ENCODE peak calls at places on chromosomes 13 and 19, in five cellular contexts. One of them, this sample, is unnamed.

GRCh38 chr13:106521101-106521799 is 14.2 kb downstream of the EFNB2 start:
- DNase-seq in K562: no peak
- DNase-seq in uterus: no peak
- DNase-seq in sigmoid colon: no peak
- DNase-seq in activated CD8-positive, alpha-beta T cell treated with anti-CD3 and anti-CD28 coated beads for 36 hours: no peak
- DNase-seq in this sample: no peak

GRCh38 chr13:109787135-109787954 is 962 bp upstream of the IRS2 start:
- DNase-seq in K562: peak; percentile 56
- DNase-seq in uterus: peak; percentile 43
- DNase-seq in sigmoid colon: peak; percentile 78
- DNase-seq in activated CD8-positive, alpha-beta T cell treated with anti-CD3 and anti-CD28 coated beads for 36 hours: peak; percentile 37
- DNase-seq in this sample: peak; percentile 40

GRCh38 chr13:41139296-41139966 is 6.8 kb upstream of the KBTBD6 start:
- DNase-seq in K562: no peak
- DNase-seq in uterus: no peak
- DNase-seq in sigmoid colon: no peak
- DNase-seq in activated CD8-positive, alpha-beta T cell treated with anti-CD3 and anti-CD28 coated beads for 36 hours: no peak
- DNase-seq in this sample: no peak

GRCh38 chr19:6580313-6580712 is 10.6 kb downstream of the CD70 start:
- DNase-seq in K562: no peak
- DNase-seq in uterus: no peak
- DNase-seq in sigmoid colon: no peak
- DNase-seq in activated CD8-positive, alpha-beta T cell treated with anti-CD3 and anti-CD28 coated beads for 36 hours: no peak
- DNase-seq in this sample: no peak

GRCh38 chr19:29884044-29884443 is 58.0 kb upstream of the URI1 start:
- DNase-seq in K562: no peak
- DNase-seq in uterus: no peak
- DNase-seq in sigmoid colon: no peak
- DNase-seq in activated CD8-positive, alpha-beta T cell treated with anti-CD3 and anti-CD28 coated beads for 36 hours: no peak
- DNase-seq in this sample: no peak

GRCh38 chr19:1954547-1954946 is 13.6 kb downstream of the CSNK1G2 start:
- DNase-seq in K562: no peak
- DNase-seq in uterus: no peak
- DNase-seq in sigmoid colon: no peak
- DNase-seq in activated CD8-positive, alpha-beta T cell treated with anti-CD3 and anti-CD28 coated beads for 36 hours: no peak
- DNase-seq in this sample: no peak

GRCh38 chr13:93151277-93151676 is 75.3 kb upstream of the GPC6 start:
- DNase-seq in K562: no peak
- DNase-seq in uterus: no peak
- DNase-seq in sigmoid colon: no peak
- DNase-seq in activated CD8-positive, alpha-beta T cell treated with anti-CD3 and anti-CD28 coated beads for 36 hours: no peak
- DNase-seq in this sample: no peak

GRCh38 chr19:36058481-36059179 is 3.9 kb downstream of the WDR62 start:
- DNase-seq in K562: no peak
- DNase-seq in uterus: no peak
- DNase-seq in sigmoid colon: no peak
- DNase-seq in activated CD8-positive, alpha-beta T cell treated with anti-CD3 and anti-CD28 coated beads for 36 hours: no peak
- DNase-seq in this sample: no peak

GRCh38 chr13:76161143-76161542 is 525.0 kb downstream of the LMO7 start:
- DNase-seq in K562: no peak
- DNase-seq in uterus: no peak
- DNase-seq in sigmoid colon: no peak
- DNase-seq in activated CD8-positive, alpha-beta T cell treated with anti-CD3 and anti-CD28 coated beads for 36 hours: no peak
- DNase-seq in this sample: no peak

GRCh38 chr13:53250272-53250875 is 221.8 kb downstream of the OLFM4 start:
- DNase-seq in K562: peak; percentile 27
- DNase-seq in uterus: no peak
- DNase-seq in sigmoid colon: no peak
- DNase-seq in activated CD8-positive, alpha-beta T cell treated with anti-CD3 and anti-CD28 coated beads for 36 hours: peak; percentile 16
- DNase-seq in this sample: peak; percentile 37

GRCh38 chr19:55702131-55702627 is 27.2 kb downstream of the EPN1 start:
- DNase-seq in K562: peak; percentile 85
- DNase-seq in uterus: no peak
- DNase-seq in sigmoid colon: no peak
- DNase-seq in activated CD8-positive, alpha-beta T cell treated with anti-CD3 and anti-CD28 coated beads for 36 hours: no peak
- DNase-seq in this sample: no peak

GRCh38 chr13:25632166-25632888 is 260.6 kb downstream of the ATP8A2 start:
- DNase-seq in K562: no peak
- DNase-seq in uterus: no peak
- DNase-seq in sigmoid colon: no peak
- DNase-seq in activated CD8-positive, alpha-beta T cell treated with anti-CD3 and anti-CD28 coated beads for 36 hours: no peak
- DNase-seq in this sample: no peak

GRCh38 chr13:43263047-43263446 is 239.7 kb downstream of the DNAJC15 start:
- DNase-seq in K562: no peak
- DNase-seq in uterus: no peak
- DNase-seq in sigmoid colon: no peak
- DNase-seq in activated CD8-positive, alpha-beta T cell treated with anti-CD3 and anti-CD28 coated beads for 36 hours: no peak
- DNase-seq in this sample: no peak

GRCh38 chr19:13839193-13839937 is 37.6 kb upstream of the NANOS3 start:
- DNase-seq in K562: peak; percentile 82
- DNase-seq in uterus: peak; percentile 77
- DNase-seq in sigmoid colon: peak; percentile 95
- DNase-seq in activated CD8-positive, alpha-beta T cell treated with anti-CD3 and anti-CD28 coated beads for 36 hours: peak; percentile 97
- DNase-seq in this sample: no peak

GRCh38 chr13:30143671-30144400 is 163.5 kb downstream of the KATNAL1 start:
- DNase-seq in K562: no peak
- DNase-seq in uterus: no peak
- DNase-seq in sigmoid colon: no peak
- DNase-seq in activated CD8-positive, alpha-beta T cell treated with anti-CD3 and anti-CD28 coated beads for 36 hours: peak; percentile 62
- DNase-seq in this sample: no peak

GRCh38 chr13:37526710-37527446 is 71.7 kb downstream of the POSTN start:
- DNase-seq in K562: no peak
- DNase-seq in uterus: no peak
- DNase-seq in sigmoid colon: no peak
- DNase-seq in activated CD8-positive, alpha-beta T cell treated with anti-CD3 and anti-CD28 coated beads for 36 hours: no peak
- DNase-seq in this sample: no peak

GRCh38 chr19:55684946-55685681 is 10.1 kb downstream of the EPN1 start:
- DNase-seq in K562: no peak
- DNase-seq in uterus: no peak
- DNase-seq in sigmoid colon: no peak
- DNase-seq in activated CD8-positive, alpha-beta T cell treated with anti-CD3 and anti-CD28 coated beads for 36 hours: no peak
- DNase-seq in this sample: no peak

GRCh38 chr19:15252398-15253018 is 20.3 kb upstream of the EPHX3 start:
- DNase-seq in K562: no peak
- DNase-seq in uterus: peak; percentile 44
- DNase-seq in sigmoid colon: no peak
- DNase-seq in activated CD8-positive, alpha-beta T cell treated with anti-CD3 and anti-CD28 coated beads for 36 hours: peak; percentile 24
- DNase-seq in this sample: peak; percentile 32

GRCh38 chr13:40120288-40120687 is 464.8 kb downstream of the COG6 start:
- DNase-seq in K562: no peak
- DNase-seq in uterus: no peak
- DNase-seq in sigmoid colon: no peak
- DNase-seq in activated CD8-positive, alpha-beta T cell treated with anti-CD3 and anti-CD28 coated beads for 36 hours: no peak
- DNase-seq in this sample: no peak

GRCh38 chr19:18895038-18895827 is 725 bp downstream of the CERS1 start:
- DNase-seq in K562: peak; percentile 69
- DNase-seq in uterus: no peak
- DNase-seq in sigmoid colon: no peak
- DNase-seq in activated CD8-positive, alpha-beta T cell treated with anti-CD3 and anti-CD28 coated beads for 36 hours: peak; percentile 14
- DNase-seq in this sample: peak; percentile 77
- TF ChIP-seq CTCF in K562: peak; percentile 80
- TF ChIP-seq CTCF in uterus: peak; percentile 10
- TF ChIP-seq CTCF in sigmoid colon: no peak
- TF ChIP-seq CTCF in activated CD8-positive, alpha-beta T cell treated with anti-CD3 and anti-CD28 coated beads for 36 hours: no peak
- TF ChIP-seq CTCF in this sample: peak; percentile 48

GRCh38 chr19:38928406-38929001 is 2.1 kb downstream of the SARS2 start:
- DNase-seq in K562: no peak
- DNase-seq in uterus: no peak
- DNase-seq in sigmoid colon: no peak
- DNase-seq in activated CD8-positive, alpha-beta T cell treated with anti-CD3 and anti-CD28 coated beads for 36 hours: no peak
- DNase-seq in this sample: no peak

GRCh38 chr19:38933544-38933943 is 2.8 kb downstream of the MRPS12 start:
- DNase-seq in K562: no peak
- DNase-seq in uterus: no peak
- DNase-seq in sigmoid colon: no peak
- DNase-seq in activated CD8-positive, alpha-beta T cell treated with anti-CD3 and anti-CD28 coated beads for 36 hours: no peak
- DNase-seq in this sample: no peak

GRCh38 chr19:38930776-38931761 is at the start of gene MRPS12:
- DNase-seq in K562: peak; percentile 100
- DNase-seq in uterus: peak; percentile 98
- DNase-seq in sigmoid colon: peak; percentile 99
- DNase-seq in activated CD8-positive, alpha-beta T cell treated with anti-CD3 and anti-CD28 coated beads for 36 hours: peak; percentile 99
- DNase-seq in this sample: peak; percentile 95

GRCh38 chr19:38929929-38930775 is at the start of gene SARS2:
- DNase-seq in K562: peak; percentile 97
- DNase-seq in uterus: peak; percentile 95
- DNase-seq in sigmoid colon: peak; percentile 96
- DNase-seq in activated CD8-positive, alpha-beta T cell treated with anti-CD3 and anti-CD28 coated beads for 36 hours: peak; percentile 92
- DNase-seq in this sample: peak; percentile 92

DNA sequence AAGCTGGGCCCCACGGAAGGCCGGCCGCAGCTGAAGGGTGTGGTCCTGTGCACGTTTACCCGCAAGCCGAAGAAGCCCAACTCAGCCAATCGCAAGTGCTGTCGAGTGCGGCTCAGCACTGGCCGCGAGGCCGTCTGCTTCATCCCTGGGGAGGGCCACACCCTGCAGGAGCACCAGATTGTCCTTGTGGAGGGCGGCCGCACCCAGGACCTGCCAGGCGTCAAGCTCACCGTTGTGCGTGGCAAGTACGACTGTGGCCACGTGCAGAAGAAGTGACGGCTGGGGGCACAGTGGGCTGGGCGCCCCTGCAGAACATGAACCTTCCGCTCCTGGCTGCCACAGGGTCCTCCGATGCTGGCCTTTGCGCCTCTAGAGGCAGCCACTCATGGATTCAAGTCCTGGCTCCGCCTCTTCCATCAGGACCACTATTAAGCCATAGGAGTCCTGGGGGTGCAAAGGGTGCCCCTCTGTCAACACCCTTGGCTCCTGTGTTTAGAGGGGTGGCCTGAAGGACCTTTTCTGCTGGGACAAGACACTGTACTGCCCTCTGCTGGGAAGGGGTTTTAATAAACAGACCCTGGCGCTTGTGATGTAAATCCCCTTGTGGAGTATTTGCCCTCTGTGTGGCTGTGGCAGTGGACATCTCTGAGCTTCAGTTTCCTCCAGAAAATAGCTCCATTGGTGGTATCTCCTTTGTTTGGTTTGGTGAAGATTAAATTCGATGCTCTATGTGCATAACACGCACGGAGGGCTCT is 1.9 kb downstream of the MRPS12 start:
- DNase-seq in K562: no peak
- DNase-seq in uterus: no peak
- DNase-seq in sigmoid colon: no peak
- DNase-seq in activated CD8-positive, alpha-beta T cell treated with anti-CD3 and anti-CD28 coated beads for 36 hours: peak; percentile 63
- DNase-seq in this sample: no peak
- TF ChIP-seq CTCF in K562: peak; percentile 47
- TF ChIP-seq CTCF in uterus: no peak
- TF ChIP-seq CTCF in sigmoid colon: peak; percentile 13
- TF ChIP-seq CTCF in activated CD8-positive, alpha-beta T cell treated with anti-CD3 and anti-CD28 coated beads for 36 hours: peak; percentile 47
- TF ChIP-seq CTCF in this sample: no peak

DNA sequence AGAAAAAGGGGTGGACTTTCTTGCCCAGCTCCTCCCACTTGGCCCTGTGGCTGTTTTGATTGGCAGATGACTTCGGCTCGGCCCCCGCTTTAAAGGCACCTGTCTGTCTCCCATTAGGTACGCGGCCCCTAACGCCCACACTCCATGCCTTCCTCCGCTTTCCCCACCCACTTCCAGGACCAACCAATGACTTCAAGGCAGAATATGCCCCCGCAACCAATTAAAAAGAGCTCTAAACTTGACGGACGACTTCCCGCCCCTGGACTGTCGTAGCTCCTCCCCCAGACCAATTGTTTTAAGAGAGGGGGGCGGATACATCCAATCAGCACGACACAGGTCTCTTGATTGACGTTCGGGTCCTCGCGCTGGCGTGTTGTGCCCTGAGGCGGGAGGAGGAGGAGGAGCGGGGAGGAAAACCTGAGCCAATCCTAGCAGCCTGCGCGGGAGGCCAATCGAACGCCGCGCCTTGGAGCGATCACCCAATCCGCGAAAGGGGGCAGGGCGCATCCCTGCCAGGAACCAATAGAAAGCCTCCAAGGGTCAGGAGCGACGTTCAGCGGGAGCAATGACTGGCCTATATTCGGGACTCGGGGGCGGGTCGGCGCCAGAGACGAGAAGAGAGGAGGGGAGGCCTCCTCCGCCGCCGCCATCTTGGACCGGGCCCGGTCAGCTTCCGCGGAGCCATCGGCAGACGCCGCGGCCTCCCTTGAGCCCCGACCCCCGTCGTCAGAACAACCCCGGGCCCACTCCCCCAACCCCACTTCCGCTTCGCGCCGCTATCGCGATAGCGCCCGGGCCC is at the start of gene CNOT3:
- DNase-seq in K562: peak; percentile 99
- DNase-seq in uterus: peak; percentile 99
- DNase-seq in sigmoid colon: peak; percentile 100
- DNase-seq in activated CD8-positive, alpha-beta T cell treated with anti-CD3 and anti-CD28 coated beads for 36 hours: peak; percentile 100
- DNase-seq in this sample: peak; percentile 97
- TF ChIP-seq CTCF in K562: peak; percentile 7
- TF ChIP-seq CTCF in uterus: no peak
- TF ChIP-seq CTCF in sigmoid colon: no peak
- TF ChIP-seq CTCF in activated CD8-positive, alpha-beta T cell treated with anti-CD3 and anti-CD28 coated beads for 36 hours: no peak
- TF ChIP-seq CTCF in this sample: no peak

DNA sequence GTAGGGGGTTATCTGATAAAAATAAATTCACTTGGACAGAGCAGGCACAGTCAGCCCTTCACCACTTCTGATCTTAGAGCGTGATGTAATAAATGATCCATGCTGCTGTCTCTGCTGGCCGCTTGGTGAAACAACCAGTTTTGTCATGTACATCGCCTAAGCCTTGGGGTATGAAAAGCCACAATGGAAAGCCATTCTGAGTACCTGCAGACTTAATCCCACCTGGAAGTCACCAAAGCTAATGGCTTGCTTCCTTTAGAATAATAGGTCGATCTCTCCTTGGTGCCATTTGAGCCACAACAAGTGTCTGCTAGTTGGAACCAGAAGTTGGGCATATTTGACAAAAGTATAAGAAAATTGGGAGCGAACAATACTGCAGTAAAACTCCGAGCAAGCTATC is 1649.7 kb upstream of the SPRY2 start:
- DNase-seq in K562: no peak
- DNase-seq in uterus: no peak
- DNase-seq in sigmoid colon: no peak
- DNase-seq in activated CD8-positive, alpha-beta T cell treated with anti-CD3 and anti-CD28 coated beads for 36 hours: no peak
- DNase-seq in this sample: no peak
- TF ChIP-seq CTCF in K562: no peak
- TF ChIP-seq CTCF in uterus: no peak
- TF ChIP-seq CTCF in sigmoid colon: no peak
- TF ChIP-seq CTCF in activated CD8-positive, alpha-beta T cell treated with anti-CD3 and anti-CD28 coated beads for 36 hours: no peak
- TF ChIP-seq CTCF in this sample: no peak

GRCh38 chr13:23828086-23828485 is 61.1 kb downstream of the MIPEP start:
- DNase-seq in K562: no peak
- DNase-seq in uterus: no peak
- DNase-seq in sigmoid colon: no peak
- DNase-seq in activated CD8-positive, alpha-beta T cell treated with anti-CD3 and anti-CD28 coated beads for 36 hours: no peak
- DNase-seq in this sample: no peak
- TF ChIP-seq CTCF in K562: no peak
- TF ChIP-seq CTCF in uterus: no peak
- TF ChIP-seq CTCF in sigmoid colon: no peak
- TF ChIP-seq CTCF in activated CD8-positive, alpha-beta T cell treated with anti-CD3 and anti-CD28 coated beads for 36 hours: no peak
- TF ChIP-seq CTCF in this sample: no peak

This sample was measured in endothelial cell.